ENCODE peak calls at places on chromosomes 7 and 10, in four cellular contexts. Q, E, O and N are unnamed samples.

GRCh38 chr10:16545126-16545736 is 23.6 kb upstream of the C1QL3 start:
- DNase-seq in Q (no peak), O (peak; percentile 68), E (peak; percentile 55), N (no peak)

GRCh38 chr7:106217089-106217542 is 67.7 kb downstream of the NAMPT start:
- DNase-seq in E (peak; percentile 63), O (peak; percentile 20), Q (no peak), N (no peak)

GRCh38 chr7:29255839-29256782 is 61.5 kb downstream of the CHN2 start:
- DNase-seq in O (no peak), Q (no peak), E (peak; percentile 53), N (no peak)

GRCh38 chr10:31963598-31963980 is 35.0 kb upstream of the ARHGAP12 start:
- DNase-seq in Q (no peak), E (no peak), O (peak; percentile 56), N (no peak)

GRCh38 chr10:130904676-130905075 is 406.8 kb downstream of the TCERG1L start:
- DNase-seq in E (no peak), O (no peak), Q (no peak), N (no peak)

GRCh38 chr10:46291817-46292572 is 5.2 kb downstream of the ANTXRL start:
- DNase-seq in O (peak; percentile 27), Q (peak; percentile 27), E (no peak), N (no peak)

GRCh38 chr7:141568227-141568626 is 17.0 kb downstream of the AGK start:
- DNase-seq in E (no peak), Q (no peak), O (no peak), N (no peak)

GRCh38 chr10:75136346-75136745 is 24.9 kb downstream of the SAMD8 start:
- DNase-seq in O (no peak), E (no peak), Q (no peak), N (no peak)

GRCh38 chr10:97278491-97278989 is 13.9 kb downstream of the ARHGAP19 start:
- DNase-seq in Q (no peak), O (no peak), E (peak; percentile 91), N (peak; percentile 49)

GRCh38 chr10:22620140-22620857 is 94.1 kb downstream of the PIP4K2A start:
- DNase-seq in O (no peak), Q (peak; percentile 93), E (peak; percentile 98), N (no peak)

GRCh38 chr7:158829342-158830210 is at the start of gene ESYT2:
- DNase-seq in O (peak; percentile 91), E (peak; percentile 97), Q (peak; percentile 94), N (peak; percentile 100)

GRCh38 chr7:155763721-155764431 is 48.4 kb downstream of the SHH start:
- DNase-seq in O (no peak), Q (no peak), E (peak; percentile 91), N (peak; percentile 42)

GRCh38 chr10:95818663-95819062 is 62.7 kb downstream of the ENTPD1 start:
- DNase-seq in E (peak; percentile 92), Q (no peak), O (no peak), N (no peak)

GRCh38 chr10:69501657-69502056 is 50.4 kb downstream of the TSPAN15 start:
- DNase-seq in E (no peak), Q (no peak), O (no peak), N (no peak)

GRCh38 chr10:64682043-64682442 is 1160.8 kb downstream of the REEP3 start:
- DNase-seq in E (peak; percentile 1), Q (no peak), O (peak; percentile 47), N (no peak)